ENCODE peak calls at places on chromosomes 1 and 21, in four cellular contexts. One of them, this sample, is unnamed.

GRCh38 chr21:35249636-35250035 is 200.5 kb upstream of the RUNX1 start:
- DNase-seq in progenitor cell of endocrine pancreas: no peak
- DNase-seq in astrocyte of the spinal cord: no peak
- DNase-seq in kidney: no peak
- DNase-seq in this sample: no peak

GRCh38 chr1:162632743-162633326 is 571 bp downstream of the DDR2 start:
- DNase-seq in astrocyte of the spinal cord: peak; percentile 55
- DNase-seq in kidney: no peak
- DNase-seq in progenitor cell of endocrine pancreas: no peak
- DNase-seq in this sample: peak; percentile 73

GRCh38 chr1:149879556-149879955 is 19.8 kb upstream of the BOLA1 start:
- DNase-seq in astrocyte of the spinal cord: no peak
- DNase-seq in progenitor cell of endocrine pancreas: no peak
- DNase-seq in kidney: no peak
- DNase-seq in this sample: no peak

GRCh38 chr1:12230549-12231275 is 882 bp downstream of the VPS13D start:
- DNase-seq in kidney: peak; percentile 84
- DNase-seq in progenitor cell of endocrine pancreas: peak; percentile 18
- DNase-seq in astrocyte of the spinal cord: no peak
- DNase-seq in this sample: peak; percentile 44

GRCh38 chr1:225914391-225914790 is 9.7 kb downstream of the PYCR2 start:
- DNase-seq in astrocyte of the spinal cord: no peak
- DNase-seq in kidney: peak; percentile 37
- DNase-seq in progenitor cell of endocrine pancreas: no peak
- DNase-seq in this sample: no peak

GRCh38 chr21:31721381-31721780 is 10.5 kb downstream of the SCAF4 start:
- DNase-seq in progenitor cell of endocrine pancreas: no peak
- DNase-seq in astrocyte of the spinal cord: no peak
- DNase-seq in kidney: no peak
- DNase-seq in this sample: no peak

GRCh38 chr1:8340456-8340855 is 22.5 kb downstream of the SLC45A1 start:
- DNase-seq in astrocyte of the spinal cord: no peak
- DNase-seq in kidney: no peak
- DNase-seq in progenitor cell of endocrine pancreas: no peak
- DNase-seq in this sample: no peak

GRCh38 chr1:6099297-6099696 is 53.6 kb downstream of the KCNAB2 start:
- DNase-seq in kidney: peak; percentile 70
- DNase-seq in progenitor cell of endocrine pancreas: no peak
- DNase-seq in astrocyte of the spinal cord: no peak
- DNase-seq in this sample: no peak

GRCh38 chr1:216815239-216815955 is 92.2 kb upstream of the ESRRG start:
- DNase-seq in progenitor cell of endocrine pancreas: no peak
- DNase-seq in kidney: no peak
- DNase-seq in astrocyte of the spinal cord: peak; percentile 34
- DNase-seq in this sample: no peak

GRCh38 chr1:192747305-192747704 is 61.5 kb upstream of the RGS2 start:
- DNase-seq in progenitor cell of endocrine pancreas: no peak
- DNase-seq in kidney: no peak
- DNase-seq in astrocyte of the spinal cord: peak; percentile 74
- DNase-seq in this sample: no peak

GRCh38 chr1:70204139-70204538 is 1.2 kb downstream of the LRRC40 start:
- DNase-seq in progenitor cell of endocrine pancreas: no peak
- DNase-seq in kidney: no peak
- DNase-seq in astrocyte of the spinal cord: no peak
- DNase-seq in this sample: no peak

GRCh38 chr1:238777551-238777950 is 608.8 kb upstream of the CHRM3 start:
- DNase-seq in progenitor cell of endocrine pancreas: no peak
- DNase-seq in astrocyte of the spinal cord: peak; percentile 31
- DNase-seq in kidney: no peak
- DNase-seq in this sample: no peak

GRCh38 chr1:229190057-229190590 is 80.8 kb upstream of the RAB4A start:
- DNase-seq in astrocyte of the spinal cord: no peak
- DNase-seq in progenitor cell of endocrine pancreas: no peak
- DNase-seq in kidney: no peak
- DNase-seq in this sample: no peak

GRCh38 chr1:25748531-25749205 is 51.3 kb upstream of the SELENON start:
- DNase-seq in astrocyte of the spinal cord: no peak
- DNase-seq in kidney: no peak
- DNase-seq in progenitor cell of endocrine pancreas: no peak
- DNase-seq in this sample: no peak

GRCh38 chr1:61797045-61797755 is 54.9 kb downstream of the PATJ start:
- DNase-seq in progenitor cell of endocrine pancreas: no peak
- DNase-seq in kidney: no peak
- DNase-seq in astrocyte of the spinal cord: peak; percentile 53
- DNase-seq in this sample: no peak

GRCh38 chr1:156657971-156658319 is 16.0 kb downstream of the BCAN start:
- DNase-seq in progenitor cell of endocrine pancreas: no peak
- DNase-seq in kidney: peak; percentile 66
- DNase-seq in astrocyte of the spinal cord: no peak
- DNase-seq in this sample: no peak

GRCh38 chr1:155307247-155307740 is 1.4 kb upstream of the FDPS start:
- DNase-seq in progenitor cell of endocrine pancreas: no peak
- DNase-seq in astrocyte of the spinal cord: peak; percentile 20
- DNase-seq in kidney: no peak
- DNase-seq in this sample: peak; percentile 50

GRCh38 chr1:229254910-229255541 is 15.9 kb upstream of the RAB4A start:
- DNase-seq in progenitor cell of endocrine pancreas: no peak
- DNase-seq in astrocyte of the spinal cord: no peak
- DNase-seq in kidney: no peak
- DNase-seq in this sample: no peak

GRCh38 chr1:225509376-225509707 is 81.5 kb upstream of the LBR start:
- DNase-seq in astrocyte of the spinal cord: no peak
- DNase-seq in kidney: no peak
- DNase-seq in progenitor cell of endocrine pancreas: no peak
- DNase-seq in this sample: no peak

GRCh38 chr1:58248067-58248466 is 298.5 kb downstream of the OMA1 start:
- DNase-seq in kidney: no peak
- DNase-seq in progenitor cell of endocrine pancreas: no peak
- DNase-seq in astrocyte of the spinal cord: no peak
- DNase-seq in this sample: no peak

GRCh38 chr1:50959913-50960844 is at the start of gene FAF1:
- DNase-seq in astrocyte of the spinal cord: peak; percentile 98
- DNase-seq in progenitor cell of endocrine pancreas: peak; percentile 98
- DNase-seq in kidney: peak; percentile 99
- DNase-seq in this sample: peak; percentile 98

GRCh38 chr1:44643721-44644330 is 30.5 kb downstream of the TMEM53 start:
- DNase-seq in kidney: no peak
- DNase-seq in progenitor cell of endocrine pancreas: no peak
- DNase-seq in astrocyte of the spinal cord: peak; percentile 24
- DNase-seq in this sample: no peak

GRCh38 chr1:43522431-43522775 is 8.3 kb upstream of the PTPRF start:
- DNase-seq in progenitor cell of endocrine pancreas: no peak
- DNase-seq in kidney: no peak
- DNase-seq in astrocyte of the spinal cord: no peak
- DNase-seq in this sample: no peak

GRCh38 chr1:43763497-43763973 is 56.2 kb downstream of the ST3GAL3 start:
- DNase-seq in progenitor cell of endocrine pancreas: peak; percentile 49
- DNase-seq in astrocyte of the spinal cord: peak; percentile 91
- DNase-seq in kidney: no peak
- DNase-seq in this sample: peak; percentile 89

GRCh38 chr1:167095368-167095767 is 1.5 kb downstream of the STYXL2 start:
- DNase-seq in progenitor cell of endocrine pancreas: no peak
- DNase-seq in kidney: no peak
- DNase-seq in astrocyte of the spinal cord: peak; percentile 65
- DNase-seq in this sample: no peak

GRCh38 chr1:94528271-94528670 is 13.3 kb downstream of the F3 start:
- DNase-seq in progenitor cell of endocrine pancreas: no peak
- DNase-seq in kidney: no peak
- DNase-seq in astrocyte of the spinal cord: peak; percentile 23
- DNase-seq in this sample: no peak

GRCh38 chr21:34925597-34925996 is 123.5 kb downstream of the RUNX1 start:
- DNase-seq in kidney: no peak
- DNase-seq in astrocyte of the spinal cord: no peak
- DNase-seq in progenitor cell of endocrine pancreas: no peak
- DNase-seq in this sample: no peak

GRCh38 chr1:179205284-179205683 is 24.2 kb downstream of the ABL2 start:
- DNase-seq in progenitor cell of endocrine pancreas: no peak
- DNase-seq in astrocyte of the spinal cord: no peak
- DNase-seq in kidney: no peak
- DNase-seq in this sample: no peak

GRCh38 chr1:222064388-222065201 is 322.7 kb upstream of the DUSP10 start:
- DNase-seq in astrocyte of the spinal cord: peak; percentile 88
- DNase-seq in progenitor cell of endocrine pancreas: no peak
- DNase-seq in kidney: no peak
- DNase-seq in this sample: no peak

GRCh38 chr21:44461438-44462089 is 6.3 kb downstream of the LRRC3 start:
- DNase-seq in astrocyte of the spinal cord: no peak
- DNase-seq in progenitor cell of endocrine pancreas: no peak
- DNase-seq in kidney: peak; percentile 73
- DNase-seq in this sample: no peak
- TF ChIP-seq CTCF in astrocyte of the spinal cord: no peak
- TF ChIP-seq CTCF in progenitor cell of endocrine pancreas: peak; percentile 55
- TF ChIP-seq CTCF in kidney: no peak
- TF ChIP-seq CTCF in this sample: no peak

DNA sequence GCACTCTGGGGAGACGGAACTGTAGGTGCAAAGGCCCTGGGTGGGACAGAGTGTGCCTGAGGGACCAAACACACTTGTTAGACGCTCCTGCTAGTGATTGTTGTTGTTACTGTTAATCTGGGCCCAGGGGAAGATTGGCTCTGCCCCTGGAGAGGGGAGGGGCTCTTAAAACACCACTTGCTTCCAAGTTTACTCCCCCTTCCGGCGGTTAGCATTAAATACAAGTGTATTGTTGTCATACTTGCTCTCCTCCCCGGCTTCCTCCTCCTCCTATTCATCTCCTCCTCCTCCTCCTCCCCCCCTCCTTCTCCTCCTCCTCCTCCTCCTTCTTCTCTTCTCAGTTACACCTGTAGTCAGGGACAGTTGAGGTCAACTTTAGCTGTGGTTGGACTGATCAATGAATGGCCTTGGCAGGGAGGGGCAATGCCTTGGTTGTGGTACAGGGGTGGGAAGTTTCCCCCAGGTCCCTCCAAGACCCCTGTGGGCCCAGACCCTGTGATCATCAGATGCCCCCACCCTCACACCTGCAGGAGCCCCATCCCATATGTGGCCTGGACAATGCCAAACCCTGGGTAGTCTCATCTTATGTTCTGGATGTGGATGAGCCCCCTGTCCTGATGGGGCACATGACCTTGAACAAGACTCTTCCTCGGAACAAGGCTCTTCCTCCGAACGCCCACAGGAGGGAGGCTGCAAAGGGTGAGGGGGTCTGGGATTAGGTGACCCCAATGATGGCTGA is 217.3 kb downstream of the PTPRU start:
- DNase-seq in astrocyte of the spinal cord: peak; percentile 12
- DNase-seq in kidney: no peak
- DNase-seq in progenitor cell of endocrine pancreas: no peak
- DNase-seq in this sample: peak; percentile 26
- TF ChIP-seq CTCF in astrocyte of the spinal cord: peak; percentile 36
- TF ChIP-seq CTCF in kidney: no peak
- TF ChIP-seq CTCF in progenitor cell of endocrine pancreas: peak; percentile 51
- TF ChIP-seq CTCF in this sample: peak; percentile 6

GRCh38 chr1:204150702-204151561 is 912 bp downstream of the ETNK2 start:
- DNase-seq in kidney: peak; percentile 82
- DNase-seq in progenitor cell of endocrine pancreas: no peak
- DNase-seq in astrocyte of the spinal cord: no peak
- DNase-seq in this sample: no peak
- TF ChIP-seq CTCF in kidney: no peak
- TF ChIP-seq CTCF in progenitor cell of endocrine pancreas: peak; percentile 20
- TF ChIP-seq CTCF in astrocyte of the spinal cord: no peak
- TF ChIP-seq CTCF in this sample: no peak

GRCh38 chr1:103788377-103788776 is 38.7 kb downstream of the AMY1C start:
- DNase-seq in kidney: no peak
- DNase-seq in astrocyte of the spinal cord: peak; percentile 3
- DNase-seq in progenitor cell of endocrine pancreas: no peak
- DNase-seq in this sample: no peak
- TF ChIP-seq CTCF in kidney: no peak
- TF ChIP-seq CTCF in astrocyte of the spinal cord: no peak
- TF ChIP-seq CTCF in progenitor cell of endocrine pancreas: peak; percentile 62
- TF ChIP-seq CTCF in this sample: no peak

GRCh38 chr1:100757946-100758345 is 38.4 kb downstream of the VCAM1 start:
- DNase-seq in kidney: no peak
- DNase-seq in astrocyte of the spinal cord: no peak
- DNase-seq in progenitor cell of endocrine pancreas: no peak
- DNase-seq in this sample: no peak
- TF ChIP-seq CTCF in kidney: no peak
- TF ChIP-seq CTCF in astrocyte of the spinal cord: no peak
- TF ChIP-seq CTCF in progenitor cell of endocrine pancreas: no peak
- TF ChIP-seq CTCF in this sample: no peak

DNA sequence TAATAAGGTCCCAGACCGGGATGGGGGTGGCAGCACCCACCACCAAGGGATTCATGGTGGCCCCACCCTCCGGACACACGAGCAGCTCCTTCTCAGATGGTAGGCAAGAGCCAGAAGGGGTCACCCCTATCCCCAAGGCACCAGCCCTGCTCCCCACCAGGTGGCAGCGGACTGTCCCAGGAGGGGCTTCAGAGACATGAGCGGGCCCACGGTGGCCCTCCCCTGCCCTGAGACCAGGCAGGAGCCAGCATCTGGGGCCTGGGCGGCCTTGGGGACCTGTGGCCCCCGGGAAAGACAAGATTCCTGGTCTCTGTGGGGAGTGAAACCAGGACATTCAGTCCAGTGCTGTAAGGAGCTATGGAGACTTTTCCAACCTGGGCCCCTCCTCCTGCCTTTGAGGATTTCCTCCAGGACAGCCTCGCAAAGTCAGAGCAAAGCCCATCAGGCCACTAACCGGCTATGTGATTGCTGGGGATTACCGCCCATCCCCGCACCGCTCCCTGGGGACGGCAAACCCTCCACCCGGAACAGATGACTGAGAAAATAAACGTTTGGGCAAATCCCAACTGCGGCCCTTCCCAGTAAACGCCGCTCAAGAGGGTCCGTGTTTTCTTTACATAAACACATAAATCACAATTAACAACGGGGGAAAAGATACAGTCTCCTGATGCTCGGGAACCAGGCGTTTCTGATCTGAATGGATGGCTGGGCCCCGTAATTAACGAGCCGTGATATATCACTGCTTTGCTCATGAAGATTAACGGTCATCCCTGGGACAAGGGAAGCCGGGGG is 50.9 kb upstream of the ARHGEF16 start:
- DNase-seq in astrocyte of the spinal cord: no peak
- DNase-seq in progenitor cell of endocrine pancreas: no peak
- DNase-seq in kidney: no peak
- DNase-seq in this sample: no peak
- TF ChIP-seq CTCF in astrocyte of the spinal cord: peak; percentile 53
- TF ChIP-seq CTCF in progenitor cell of endocrine pancreas: peak; percentile 57
- TF ChIP-seq CTCF in kidney: no peak
- TF ChIP-seq CTCF in this sample: no peak